ENCODE peak calls at places on chromosomes 1 and 21, in four cellular contexts. I, T, M and E are unnamed samples. For H3K36me3, the result is how much of the 10 kb centered on the place peaks cover.

GRCh38 chr1:205585835-205586785 is 45.7 kb downstream of the ELK4 start:
- DNase-seq in M (no peak), T (no peak), I (no peak), E (no peak)

GRCh38 chr21:31201144-31201543 is 142.9 kb downstream of the TIAM1 start:
- DNase-seq in T (peak), I (no peak), M (no peak), E (no peak)

GRCh38 chr21:31732891-31733520 is 1.1 kb upstream of the SCAF4 start:
- DNase-seq in I (peak), T (peak), M (no peak), E (peak)

GRCh38 chr1:236020359-236021000 is 44.4 kb downstream of the NID1 start:
- DNase-seq in T (peak), M (no peak), I (no peak), E (no peak)

GRCh38 chr21:45280969-45281368 is 6.7 kb downstream of the POFUT2 start:
- DNase-seq in I (no peak), M (no peak), T (no peak), E (no peak)

GRCh38 chr1:104592926-104593325 is 843.2 kb downstream of the AMY1C start:
- DNase-seq in I (no peak), M (no peak), T (no peak), E (no peak)

GRCh38 chr1:205430631-205431305 is 8.9 kb upstream of the LEMD1 start:
- DNase-seq in I (peak), T (peak), M (no peak), E (no peak)

GRCh38 chr1:162161921-162162550 is 92.5 kb downstream of the NOS1AP start:
- DNase-seq in M (no peak), T (peak), I (no peak), E (no peak)

GRCh38 chr1:109923131-109923945 is 12.7 kb downstream of the CSF1 start:
- DNase-seq in M (no peak), I (no peak), T (peak), E (peak)

GRCh38 chr1:163747261-163747660 is 425.5 kb downstream of the NUF2 start:
- DNase-seq in T (peak), M (no peak), I (no peak), E (no peak)

GRCh38 chr1:115277276-115277675 is 60.8 kb downstream of the NGF start:
- DNase-seq in M (no peak), T (peak), I (no peak), E (no peak)

GRCh38 chr1:59707216-59707615 is 107.5 kb upstream of the HOOK1 start:
- DNase-seq in M (no peak), T (peak), I (no peak), E (peak)

GRCh38 chr1:108107658-108108057 is 92.5 kb downstream of the SLC25A24 start:
- DNase-seq in I (peak), T (peak), M (no peak), E (no peak)

GRCh38 chr1:84936116-84936810 is 43.3 kb upstream of the LPAR3 start:
- DNase-seq in T (peak), I (peak), M (no peak), E (peak)

GRCh38 chr1:81936838-81937237 is 136.1 kb downstream of the ADGRL2 start:
- DNase-seq in I (no peak), T (no peak), M (no peak), E (no peak)

GRCh38 chr1:185401019-185401418 is 84.0 kb upstream of the IVNS1ABP start:
- DNase-seq in T (peak), I (no peak), M (no peak), E (no peak)

DNA sequence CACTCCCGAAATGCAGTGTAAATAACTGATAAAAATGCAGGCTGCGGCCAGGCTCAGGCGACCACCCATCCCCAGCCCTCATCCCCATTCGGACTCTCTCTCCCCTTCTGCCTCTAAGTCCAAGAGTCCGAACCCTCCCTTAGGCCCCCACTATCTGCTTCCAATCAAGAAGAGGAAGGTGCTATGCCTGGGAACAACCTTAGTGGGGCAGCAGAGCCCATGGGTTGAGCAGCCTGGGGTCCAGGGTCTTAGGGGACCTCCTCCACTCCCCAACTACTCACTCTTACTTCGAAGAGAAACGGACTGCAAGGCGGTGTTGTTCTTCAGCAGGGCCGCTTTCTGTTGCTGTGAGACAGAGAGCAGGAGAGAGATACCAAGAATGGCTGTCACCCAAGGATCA is 12.2 kb downstream of the ARHGEF2 start:
- DNase-seq in M (no peak), I (no peak), T (no peak), E (no peak)
- H3K4me3 ChIP-seq in M (no peak), I (no peak), T (no peak), E (no peak)

GRCh38 chr21:46363698-46364097 is 39.7 kb downstream of the PCNT start:
- DNase-seq in M (no peak), T (no peak), I (no peak), E (no peak)

GRCh38 chr21:46366966-46367365 is 43.0 kb downstream of the PCNT start:
- DNase-seq in T (no peak), I (no peak), M (no peak), E (no peak)

GRCh38 chr21:46368533-46369285 is 44.8 kb downstream of the PCNT start:
- DNase-seq in T (no peak), M (no peak), I (peak), E (no peak)

GRCh38 chr21:46366091-46366490 is 42.1 kb downstream of the PCNT start:
- DNase-seq in I (no peak), M (no peak), T (no peak), E (no peak)

DNA sequence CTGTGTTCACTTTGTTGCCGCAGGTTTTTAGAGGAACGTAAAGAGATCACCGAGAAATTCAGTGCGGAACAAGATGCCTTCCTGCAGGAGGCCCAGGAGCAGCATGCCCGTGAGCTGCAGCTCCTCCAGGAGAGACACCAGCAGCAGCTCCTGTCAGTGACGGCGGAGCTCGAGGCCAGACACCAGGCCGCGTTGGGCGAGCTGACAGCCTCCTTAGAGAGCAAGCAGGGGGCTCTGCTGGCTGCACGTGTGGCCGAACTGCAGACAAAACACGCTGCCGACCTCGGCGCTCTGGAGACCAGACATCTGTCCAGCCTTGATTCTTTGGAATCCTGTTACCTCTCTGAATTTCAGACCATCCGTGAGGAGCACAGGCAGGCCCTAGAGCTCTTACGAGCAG is 42.6 kb downstream of the PCNT start:
- DNase-seq in I (no peak), M (no peak), T (no peak), E (no peak)
- H3K36me3 ChIP-seq in I (under half), M (half or more), T (under half), E (under half)

DNA sequence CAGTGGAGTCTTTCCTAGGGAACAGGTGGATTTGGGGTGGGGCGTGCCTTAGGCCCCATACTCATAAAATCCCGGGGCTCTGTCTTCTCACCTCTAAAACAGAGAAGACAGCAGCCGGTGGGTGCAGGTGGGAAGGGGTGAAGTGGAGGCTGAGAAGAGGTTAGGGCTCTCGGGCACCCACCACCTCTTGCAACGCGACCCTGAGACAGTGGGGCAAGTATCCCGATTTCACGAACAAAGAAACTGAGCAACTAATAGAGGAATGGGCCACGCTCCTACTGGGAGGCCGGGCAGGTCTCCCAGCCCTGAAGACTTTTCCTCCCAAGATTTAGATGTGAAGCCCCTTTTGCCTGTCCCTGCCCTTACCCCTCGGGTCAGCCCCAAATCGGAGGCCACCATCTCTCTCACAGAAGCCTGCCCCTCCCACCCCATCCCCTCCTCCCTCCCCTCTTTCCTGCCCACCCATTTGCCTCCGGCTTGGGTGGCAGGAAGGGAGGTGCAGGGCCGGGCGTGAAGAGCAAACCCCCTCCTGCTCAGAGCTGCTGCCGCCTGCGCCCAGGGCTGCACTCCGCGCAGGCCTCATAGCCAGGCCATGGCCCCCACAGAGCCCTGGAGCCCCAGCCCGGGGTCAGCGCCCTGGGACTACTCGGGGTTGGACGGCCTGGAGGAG is at the start of gene GPR25:
- DNase-seq in T (no peak), I (no peak), M (no peak), E (no peak)
- H3K4me3 ChIP-seq in T (peak), I (peak), M (peak), E (no peak)

GRCh38 chr1:52357397-52357796 is 8.6 kb downstream of the CC2D1B start:
- DNase-seq in T (no peak), I (no peak), M (no peak), E (no peak)

GRCh38 chr1:52358851-52359497 is 7.0 kb downstream of the CC2D1B start:
- DNase-seq in M (no peak), T (no peak), I (no peak), E (no peak)

GRCh38 chr1:52356818-52357355 is 9.1 kb downstream of the CC2D1B start:
- DNase-seq in I (no peak), M (no peak), T (no peak), E (no peak)

GRCh38 chr1:52360595-52360968 is 5.4 kb downstream of the CC2D1B start:
- DNase-seq in M (no peak), T (no peak), I (no peak), E (no peak)

GRCh38 chr1:52359676-52360594 is 6.1 kb downstream of the CC2D1B start:
- DNase-seq in M (no peak), T (no peak), I (no peak), E (no peak)
- H3K36me3 ChIP-seq in M (half or more), T (under half), I (half or more), E (under half)